ENCODE peak calls at places on chromosome 4, in five cellular contexts. U, R, B, D and E are unnamed samples.

GRCh38 chr4:111400736-111401135 is 744.5 kb upstream of the FAM241A start:
- DNase-seq in U (no peak), R (no peak), B (no peak), D (no peak), E (no peak)

GRCh38 chr4:25723409-25723808 is 67.8 kb downstream of the SLC34A2 start:
- DNase-seq in U (no peak), R (no peak), B (no peak), D (no peak), E (no peak)

GRCh38 chr4:173871643-173872042 is 341.6 kb upstream of the HAND2 start:
- DNase-seq in U (no peak), R (no peak), B (no peak), D (no peak), E (no peak)

GRCh38 chr4:41203169-41203568 is 11.2 kb downstream of the APBB2 start:
- DNase-seq in U (no peak), R (no peak), B (no peak), D (no peak), E (no peak)

GRCh38 chr4:7441201-7441600 is 6.5 kb upstream of the PSAPL1 start:
- DNase-seq in U (no peak), R (no peak), B (no peak), D (no peak), E (no peak)

GRCh38 chr4:140609548-140610425 is 41.0 kb upstream of the UCP1 start:
- DNase-seq in U (no peak), R (no peak), B (no peak), D (peak; percentile 65), E (no peak)

GRCh38 chr4:80798082-80798481 is 232.4 kb upstream of the BMP3 start:
- DNase-seq in U (no peak), R (no peak), B (no peak), D (no peak), E (no peak)

GRCh38 chr4:17336524-17336941 is 175.4 kb downstream of the QDPR start:
- DNase-seq in U (peak; percentile 45), R (no peak), B (no peak), D (no peak), E (no peak)

GRCh38 chr4:128776794-128777216 is 32.7 kb upstream of the JADE1 start:
- DNase-seq in U (no peak), R (no peak), B (no peak), D (no peak), E (no peak)

GRCh38 chr4:5084911-5085475 is 33.7 kb downstream of the STK32B start:
- DNase-seq in U (no peak), R (no peak), B (no peak), D (no peak), E (no peak)

GRCh38 chr4:88158360-88159136 is at the start of gene ABCG2:
- DNase-seq in U (peak; percentile 10), R (peak; percentile 30), B (peak; percentile 47), D (peak; percentile 10), E (peak; percentile 79)

GRCh38 chr4:137390141-137390540 is 142.2 kb downstream of the PCDH18 start:
- DNase-seq in U (no peak), R (no peak), B (no peak), D (no peak), E (no peak)

GRCh38 chr4:184165291-184165690 is 52.4 kb downstream of the ENPP6 start:
- DNase-seq in U (no peak), R (no peak), B (no peak), D (no peak), E (no peak)

GRCh38 chr4:836781-837301 is 10.9 kb upstream of the CPLX1 start:
- DNase-seq in U (no peak), R (no peak), B (peak; percentile 13), D (no peak), E (no peak)

GRCh38 chr4:41219421-41219950 is 5.1 kb upstream of the APBB2 start:
- DNase-seq in U (no peak), R (no peak), B (no peak), D (no peak), E (no peak)

GRCh38 chr4:107951551-107951950 is 20.2 kb downstream of the CYP2U1 start:
- DNase-seq in U (no peak), R (no peak), B (no peak), D (no peak), E (no peak)

GRCh38 chr4:108854781-108855180 is 91.9 kb upstream of the ETNPPL start:
- DNase-seq in U (no peak), R (no peak), B (no peak), D (no peak), E (no peak)

GRCh38 chr4:73839071-73839470 is 2.6 kb downstream of the CXCL6 start:
- DNase-seq in U (no peak), R (no peak), B (no peak), D (no peak), E (no peak)

GRCh38 chr4:4479366-4479765 is 62.5 kb downstream of the STX18 start:
- DNase-seq in U (no peak), R (no peak), B (no peak), D (no peak), E (no peak)

GRCh38 chr4:74968456-74969164 is 35.7 kb downstream of the PARM1 start:
- DNase-seq in U (no peak), R (no peak), B (no peak), D (no peak), E (no peak)

GRCh38 chr4:73599182-73599581 is 21.1 kb downstream of the RASSF6 start:
- DNase-seq in U (no peak), R (no peak), B (no peak), D (no peak), E (peak; percentile 52)

GRCh38 chr4:15234101-15234500 is 193.7 kb upstream of the C1QTNF7 start:
- DNase-seq in U (no peak), R (no peak), B (no peak), D (peak; percentile 9), E (no peak)

GRCh38 chr4:8704632-8705031 is 112.1 kb downstream of the CPZ start:
- DNase-seq in U (no peak), R (no peak), B (no peak), D (no peak), E (peak; percentile 45)

GRCh38 chr4:185254434-185254833 is 45.0 kb downstream of the SNX25 start:
- DNase-seq in U (no peak), R (no peak), B (no peak), D (no peak), E (no peak)